ENCODE peak calls at places on chromosomes 11 and 22, in seven cellular contexts. G is WTC11; C is activated CD4-positive, alpha-beta T cell treated with anti-CD3 and anti-CD28 coated beads for 4 hours; M is right lobe of liver; W is cardiac muscle cell; A is NCI-H226; R is pancreas. B is an unnamed sample.

GRCh38 chr22:23832226-23833016 is 6.4 kb downstream of the DERL3 start:
- DNase-seq in W (no peak), G (no peak), A (no peak), M (peak), C (no peak), R (peak), B (peak)

GRCh38 chr22:27247691-27248434 is 553.7 kb downstream of the MN1 start:
- DNase-seq in G (no peak), R (no peak), W (no peak), A (no peak), C (no peak), M (no peak), B (no peak)

GRCh38 chr11:95499516-95500135 is 268.6 kb upstream of the SESN3 start:
- DNase-seq in C (no peak), R (no peak), M (no peak), A (peak), G (no peak), W (no peak), B (no peak)

GRCh38 chr22:41286639-41287091 is 678 bp upstream of the RANGAP1 start:
- DNase-seq in C (peak), W (no peak), R (no peak), M (peak), G (no peak), A (no peak), B (no peak)

GRCh38 chr22:49827853-49828598 is at the start of gene BRD1:
- DNase-seq in A (peak), G (no peak), R (peak), W (peak), M (peak), C (peak), B (peak)

GRCh38 chr22:22061085-22062077 is 78.8 kb upstream of the TOP3B start:
- DNase-seq in W (no peak), R (no peak), G (no peak), M (no peak), C (no peak), A (peak), B (no peak)

GRCh38 chr11:11845551-11845950 is 3.8 kb downstream of the USP47 start:
- DNase-seq in R (no peak), W (no peak), C (no peak), G (no peak), M (no peak), A (no peak), B (no peak)

GRCh38 chr11:130726234-130726559 is 190.1 kb downstream of the SNX19 start:
- DNase-seq in R (no peak), M (no peak), W (no peak), C (no peak), A (no peak), G (no peak), B (no peak)

GRCh38 chr11:39365809-39366436 is 2093.5 kb downstream of the LRRC4C start:
- DNase-seq in A (peak), M (no peak), W (peak), G (no peak), C (no peak), R (no peak), B (no peak)

GRCh38 chr22:37970864-37971263 is 13.5 kb downstream of the SOX10 start:
- DNase-seq in M (no peak), C (no peak), A (no peak), W (no peak), G (no peak), R (no peak), B (no peak)

GRCh38 chr11:71998649-71999310 is at the start of gene IL18BP:
- DNase-seq in W (no peak), R (no peak), C (peak), M (no peak), A (no peak), G (no peak), B (peak)

GRCh38 chr11:11760838-11761237 is 80.9 kb upstream of the USP47 start:
- DNase-seq in A (no peak), R (no peak), G (no peak), C (no peak), W (no peak), M (no peak), B (no peak)

GRCh38 chr11:9664276-9665171 is 647 bp downstream of the SWAP70 start:
- DNase-seq in G (peak), A (peak), C (peak), M (peak), R (peak), W (peak), B (peak)

GRCh38 chr11:35059040-35059439 is 79.9 kb upstream of the CD44 start:
- DNase-seq in W (no peak), M (no peak), A (no peak), G (no peak), C (no peak), R (no peak), B (no peak)

GRCh38 chr11:56783448-56784041 is 35.0 kb upstream of the OR9G4 start:
- DNase-seq in G (no peak), M (no peak), A (peak), R (no peak), C (no peak), W (peak), B (no peak)

GRCh38 chr11:113373981-113374560 is 13.5 kb upstream of the ANKK1 start:
- DNase-seq in W (no peak), A (peak), C (no peak), G (no peak), R (no peak), M (no peak), B (no peak)

GRCh38 chr22:39092111-39092867 is 4.8 kb upstream of the APOBEC3H start:
- DNase-seq in R (no peak), M (no peak), G (no peak), C (no peak), A (no peak), W (no peak), B (no peak)